ENCODE peak calls at places on chromosome 12, in six cellular contexts. One of them, this sample, is unnamed.

GRCh38 chr12:93223440-93224426 is 154.0 kb upstream of the NUDT4 start:
- DNase-seq in IMR-90: no peak
- DNase-seq in neuronal stem cell: no peak
- DNase-seq in trophoblast cell: no peak
- DNase-seq in mesenchymal stem cell: no peak
- DNase-seq in H1: no peak
- DNase-seq in this sample: no peak

GRCh38 chr12:49336645-49337584 is at the start of gene C1QL4:
- DNase-seq in IMR-90: peak
- DNase-seq in H1: peak
- DNase-seq in trophoblast cell: peak
- DNase-seq in neuronal stem cell: peak
- DNase-seq in mesenchymal stem cell: peak
- DNase-seq in this sample: peak

GRCh38 chr12:10615532-10615931 is 2.1 kb upstream of the MAGOHB start:
- DNase-seq in neuronal stem cell: no peak
- DNase-seq in trophoblast cell: peak
- DNase-seq in IMR-90: no peak
- DNase-seq in H1: no peak
- DNase-seq in mesenchymal stem cell: peak
- DNase-seq in this sample: no peak

GRCh38 chr12:72570601-72571000 is 298.4 kb downstream of the TRHDE start:
- DNase-seq in neuronal stem cell: no peak
- DNase-seq in IMR-90: no peak
- DNase-seq in H1: peak
- DNase-seq in trophoblast cell: peak
- DNase-seq in mesenchymal stem cell: peak
- DNase-seq in this sample: peak

GRCh38 chr12:27619308-27619707 is 76.9 kb upstream of the REP15 start:
- DNase-seq in neuronal stem cell: no peak
- DNase-seq in mesenchymal stem cell: peak
- DNase-seq in IMR-90: peak
- DNase-seq in H1: no peak
- DNase-seq in trophoblast cell: peak
- DNase-seq in this sample: no peak

GRCh38 chr12:29187756-29188155 is 38.7 kb downstream of the FAR2 start:
- DNase-seq in trophoblast cell: no peak
- DNase-seq in IMR-90: no peak
- DNase-seq in neuronal stem cell: no peak
- DNase-seq in mesenchymal stem cell: no peak
- DNase-seq in H1: no peak
- DNase-seq in this sample: no peak

GRCh38 chr12:66241061-66242043 is 52.3 kb downstream of the IRAK3 start:
- DNase-seq in IMR-90: peak
- DNase-seq in trophoblast cell: peak
- DNase-seq in H1: no peak
- DNase-seq in neuronal stem cell: no peak
- DNase-seq in mesenchymal stem cell: peak
- DNase-seq in this sample: no peak

GRCh38 chr12:96571101-96571862 is 81.9 kb downstream of the CFAP54 start:
- DNase-seq in neuronal stem cell: no peak
- DNase-seq in H1: no peak
- DNase-seq in IMR-90: no peak
- DNase-seq in trophoblast cell: no peak
- DNase-seq in mesenchymal stem cell: no peak
- DNase-seq in this sample: no peak

GRCh38 chr12:132484891-132485441 is 5.0 kb upstream of the FBRSL1 start:
- DNase-seq in neuronal stem cell: no peak
- DNase-seq in H1: no peak
- DNase-seq in trophoblast cell: no peak
- DNase-seq in IMR-90: no peak
- DNase-seq in mesenchymal stem cell: no peak
- DNase-seq in this sample: no peak

GRCh38 chr12:57627504-57628279 is 5.3 kb downstream of the B4GALNT1 start:
- DNase-seq in IMR-90: no peak
- DNase-seq in mesenchymal stem cell: no peak
- DNase-seq in H1: peak
- DNase-seq in neuronal stem cell: no peak
- DNase-seq in trophoblast cell: peak
- DNase-seq in this sample: no peak

GRCh38 chr12:29148958-29149690 is at the start of gene FAR2:
- DNase-seq in neuronal stem cell: peak
- DNase-seq in IMR-90: no peak
- DNase-seq in H1: peak
- DNase-seq in mesenchymal stem cell: peak
- DNase-seq in trophoblast cell: peak
- DNase-seq in this sample: peak

GRCh38 chr12:85963322-85963721 is 89.2 kb downstream of the NTS start:
- DNase-seq in mesenchymal stem cell: no peak
- DNase-seq in H1: no peak
- DNase-seq in IMR-90: no peak
- DNase-seq in neuronal stem cell: no peak
- DNase-seq in trophoblast cell: no peak
- DNase-seq in this sample: no peak

DNA sequence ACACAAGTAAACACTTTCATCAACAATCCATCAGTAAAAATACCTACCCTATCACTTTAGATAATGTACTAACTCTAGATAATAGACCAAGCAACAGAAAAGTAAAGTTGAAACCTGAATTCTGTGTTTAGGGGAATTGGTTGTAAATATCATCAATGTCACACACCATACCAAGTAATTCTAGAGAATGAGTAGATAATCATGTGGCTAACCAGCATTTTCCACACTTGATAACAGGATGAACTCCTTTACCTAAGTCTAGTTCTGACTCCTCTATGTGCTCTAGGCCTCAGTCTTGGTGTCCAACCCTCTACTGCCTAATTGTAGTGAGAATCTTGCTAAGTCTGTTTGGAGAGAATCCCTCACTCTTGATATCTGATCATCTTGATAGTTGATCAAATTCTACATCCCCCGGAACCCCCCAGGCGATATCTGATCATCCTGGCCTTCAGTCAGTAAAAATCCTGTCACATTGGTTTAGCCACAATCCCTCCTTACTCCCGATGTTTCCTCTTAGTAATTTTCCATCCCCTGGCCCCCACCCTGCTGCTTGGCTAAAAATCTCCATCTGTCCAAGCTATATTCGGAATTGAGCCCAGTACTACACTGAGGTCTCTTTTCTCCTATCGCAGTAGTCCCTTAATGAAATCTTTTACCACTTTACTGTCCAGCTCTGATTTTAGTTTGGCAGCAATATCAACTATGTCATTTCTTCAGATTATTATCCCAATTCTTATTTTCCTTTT is 3.4 kb upstream of the SLCO1A2 start:
- DNase-seq in IMR-90: no peak
- DNase-seq in trophoblast cell: no peak
- DNase-seq in neuronal stem cell: no peak
- DNase-seq in mesenchymal stem cell: no peak
- DNase-seq in H1: no peak
- DNase-seq in this sample: no peak
- H4K8ac ChIP-seq in IMR-90: no peak
- H4K8ac ChIP-seq in trophoblast cell: no peak
- H4K8ac ChIP-seq in neuronal stem cell: no peak
- H4K8ac ChIP-seq in mesenchymal stem cell: no peak
- H4K8ac ChIP-seq in H1: no peak
- H4K8ac ChIP-seq in this sample: no peak

GRCh38 chr12:75964150-75964549 is 67.4 kb downstream of the PHLDA1 start:
- DNase-seq in IMR-90: no peak
- DNase-seq in trophoblast cell: no peak
- DNase-seq in H1: no peak
- DNase-seq in neuronal stem cell: no peak
- DNase-seq in mesenchymal stem cell: no peak
- DNase-seq in this sample: no peak
- H3K27ac ChIP-seq in IMR-90: no peak
- H3K27ac ChIP-seq in trophoblast cell: no peak
- H3K27ac ChIP-seq in H1: no peak
- H3K27ac ChIP-seq in neuronal stem cell: no peak
- H3K27ac ChIP-seq in mesenchymal stem cell: no peak
- H3K27ac ChIP-seq in this sample: no peak

DNA sequence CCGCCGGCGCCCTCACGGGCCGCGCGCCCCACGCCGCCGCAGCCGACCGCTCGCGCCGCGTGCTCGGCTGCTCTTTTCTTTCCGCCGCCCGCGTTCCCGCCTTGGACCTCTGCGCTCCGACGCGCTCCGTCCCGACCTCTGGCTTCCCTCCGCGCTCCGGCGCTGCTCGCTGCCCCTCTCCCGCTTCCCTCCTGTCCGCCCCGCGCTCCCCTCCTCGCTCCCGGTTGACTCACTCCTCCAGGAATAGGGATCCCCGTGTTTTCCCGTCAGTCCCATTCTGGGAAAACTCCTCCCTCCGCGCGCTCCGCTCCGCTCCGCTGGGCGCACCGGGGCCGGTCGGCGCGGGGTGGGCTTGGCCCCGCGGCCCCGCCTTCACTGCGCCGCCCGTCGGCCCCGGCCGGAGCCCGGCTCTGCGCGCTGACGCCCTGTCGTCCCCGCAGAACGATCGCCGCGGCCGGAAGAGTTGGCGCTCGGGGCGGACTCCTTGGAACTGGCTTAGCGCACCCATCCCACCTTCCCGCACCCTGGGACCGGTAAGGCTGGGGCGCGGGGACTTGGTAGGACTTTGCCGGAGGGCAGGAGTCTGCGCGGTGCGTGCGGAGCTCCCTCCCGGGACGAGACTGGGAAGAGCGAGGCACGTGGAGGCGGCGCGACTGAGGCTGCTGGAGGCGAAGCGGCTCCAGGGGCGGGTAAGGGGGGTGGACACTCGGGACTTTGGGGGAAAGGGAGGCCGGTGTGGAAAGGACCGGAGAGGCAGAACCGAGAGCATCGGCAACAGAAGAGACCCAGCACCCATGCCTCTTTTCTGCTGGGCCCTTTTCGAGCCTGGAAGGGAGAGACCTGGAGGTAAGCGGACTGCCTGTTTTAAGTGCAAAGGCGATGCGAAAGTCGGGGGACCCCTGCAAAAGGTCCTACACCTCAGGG is 573 bp downstream of the TEAD4 start:
- DNase-seq in H1: peak
- DNase-seq in trophoblast cell: peak
- DNase-seq in IMR-90: peak
- DNase-seq in mesenchymal stem cell: peak
- DNase-seq in neuronal stem cell: peak
- DNase-seq in this sample: peak
- H4K8ac ChIP-seq in H1: peak
- H4K8ac ChIP-seq in trophoblast cell: peak
- H4K8ac ChIP-seq in IMR-90: peak
- H4K8ac ChIP-seq in mesenchymal stem cell: peak
- H4K8ac ChIP-seq in neuronal stem cell: no peak
- H4K8ac ChIP-seq in this sample: no peak

GRCh38 chr12:48286665-48287064 is 64.1 kb downstream of the ZNF641 start:
- DNase-seq in neuronal stem cell: no peak
- DNase-seq in trophoblast cell: peak
- DNase-seq in H1: no peak
- DNase-seq in mesenchymal stem cell: no peak
- DNase-seq in IMR-90: no peak
- DNase-seq in this sample: no peak

GRCh38 chr12:48296586-48297396 is 53.9 kb downstream of the ZNF641 start:
- DNase-seq in trophoblast cell: peak
- DNase-seq in H1: peak
- DNase-seq in IMR-90: peak
- DNase-seq in neuronal stem cell: peak
- DNase-seq in mesenchymal stem cell: peak
- DNase-seq in this sample: peak

GRCh38 chr12:48291511-48291910 is 59.2 kb downstream of the ZNF641 start:
- DNase-seq in trophoblast cell: peak
- DNase-seq in IMR-90: no peak
- DNase-seq in H1: no peak
- DNase-seq in neuronal stem cell: no peak
- DNase-seq in mesenchymal stem cell: no peak
- DNase-seq in this sample: no peak

GRCh38 chr12:48288387-48289268 is 62.1 kb downstream of the ZNF641 start:
- DNase-seq in neuronal stem cell: no peak
- DNase-seq in trophoblast cell: no peak
- DNase-seq in mesenchymal stem cell: no peak
- DNase-seq in IMR-90: no peak
- DNase-seq in H1: no peak
- DNase-seq in this sample: no peak

GRCh38 chr12:48292030-48292429 is 58.7 kb downstream of the ZNF641 start:
- DNase-seq in IMR-90: no peak
- DNase-seq in mesenchymal stem cell: no peak
- DNase-seq in neuronal stem cell: no peak
- DNase-seq in H1: no peak
- DNase-seq in trophoblast cell: peak
- DNase-seq in this sample: no peak
- H3K27ac ChIP-seq in IMR-90: no peak
- H3K27ac ChIP-seq in mesenchymal stem cell: no peak
- H3K27ac ChIP-seq in neuronal stem cell: no peak
- H3K27ac ChIP-seq in H1: no peak
- H3K27ac ChIP-seq in trophoblast cell: no peak
- H3K27ac ChIP-seq in this sample: no peak

GRCh38 chr12:81077686-81078441 is at the start of gene ACSS3:
- DNase-seq in H1: peak
- DNase-seq in neuronal stem cell: peak
- DNase-seq in mesenchymal stem cell: peak
- DNase-seq in trophoblast cell: no peak
- DNase-seq in IMR-90: no peak
- DNase-seq in this sample: peak

GRCh38 chr12:81078469-81079196 is 754 bp downstream of the ACSS3 start:
- DNase-seq in IMR-90: peak
- DNase-seq in mesenchymal stem cell: peak
- DNase-seq in H1: no peak
- DNase-seq in trophoblast cell: no peak
- DNase-seq in neuronal stem cell: no peak
- DNase-seq in this sample: no peak

GRCh38 chr12:81079280-81080076 is 1.6 kb downstream of the ACSS3 start:
- DNase-seq in H1: no peak
- DNase-seq in mesenchymal stem cell: no peak
- DNase-seq in neuronal stem cell: no peak
- DNase-seq in trophoblast cell: no peak
- DNase-seq in IMR-90: no peak
- DNase-seq in this sample: no peak

GRCh38 chr12:81075539-81075938 is 2.3 kb upstream of the ACSS3 start:
- DNase-seq in H1: no peak
- DNase-seq in neuronal stem cell: no peak
- DNase-seq in mesenchymal stem cell: no peak
- DNase-seq in IMR-90: no peak
- DNase-seq in trophoblast cell: no peak
- DNase-seq in this sample: no peak

DNA sequence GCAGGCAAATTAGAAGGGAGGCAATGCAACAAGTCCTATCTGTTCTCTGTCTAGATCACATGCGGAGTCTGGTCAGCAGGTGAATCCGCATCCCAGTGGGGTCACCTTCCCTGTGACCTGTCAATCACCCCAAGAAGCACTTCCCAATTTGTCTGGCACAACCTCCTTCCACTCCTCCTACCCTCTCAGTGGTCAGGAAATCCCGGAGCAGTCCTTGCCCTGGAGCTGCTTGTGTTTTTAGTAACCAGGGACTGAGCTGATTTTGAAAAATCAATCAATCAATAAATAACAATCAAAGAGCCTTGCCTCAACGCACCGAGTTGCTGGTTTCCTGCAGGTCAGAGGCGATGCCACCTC is 572 bp upstream of the ACSS3 start:
- DNase-seq in H1: no peak
- DNase-seq in neuronal stem cell: peak
- DNase-seq in IMR-90: no peak
- DNase-seq in trophoblast cell: no peak
- DNase-seq in mesenchymal stem cell: peak
- DNase-seq in this sample: peak
- H4K8ac ChIP-seq in H1: no peak
- H4K8ac ChIP-seq in neuronal stem cell: no peak
- H4K8ac ChIP-seq in IMR-90: peak
- H4K8ac ChIP-seq in trophoblast cell: peak
- H4K8ac ChIP-seq in mesenchymal stem cell: peak
- H4K8ac ChIP-seq in this sample: no peak

GRCh38 chr12:64965920-64966319 is 141.5 kb downstream of the TBC1D30 start:
- DNase-seq in H1: no peak
- DNase-seq in IMR-90: no peak
- DNase-seq in mesenchymal stem cell: no peak
- DNase-seq in trophoblast cell: no peak
- DNase-seq in neuronal stem cell: no peak
- DNase-seq in this sample: no peak
- H3K27ac ChIP-seq in H1: no peak
- H3K27ac ChIP-seq in IMR-90: no peak
- H3K27ac ChIP-seq in mesenchymal stem cell: no peak
- H3K27ac ChIP-seq in trophoblast cell: no peak
- H3K27ac ChIP-seq in neuronal stem cell: no peak
- H3K27ac ChIP-seq in this sample: no peak

This sample was measured in H9.